ENCODE peak calls at places on chromosomes 13 and 19, in eight cellular contexts. C, X, S, H, N, G, P and R are unnamed samples.

GRCh38 chr19:33292595-33293254 is 9.6 kb downstream of the CEBPA start:
- DNase-seq in H (no peak), P (peak; percentile 93), N (no peak), G (no peak), S (no peak), X (no peak), C (no peak), R (no peak)

GRCh38 chr13:32629313-32629712 is 43.1 kb downstream of the PDS5B start:
- DNase-seq in H (no peak), N (no peak), X (no peak), C (no peak), S (no peak), G (no peak), P (no peak), R (no peak)

GRCh38 chr19:39858541-39858940 is 12.4 kb upstream of the FBL start:
- DNase-seq in H (no peak), P (no peak), C (peak; percentile 55), G (peak; percentile 35), S (no peak), N (no peak), X (no peak), R (peak; percentile 80)

GRCh38 chr19:15995536-15995935 is 46.7 kb downstream of the OR10H4 start:
- DNase-seq in X (no peak), N (no peak), C (no peak), G (no peak), P (no peak), H (no peak), S (no peak), R (no peak)

GRCh38 chr13:58960909-58961308 is 1202.8 kb downstream of the DIAPH3 start:
- DNase-seq in X (no peak), P (no peak), N (no peak), C (no peak), G (peak; percentile 9), H (no peak), S (peak; percentile 1), R (no peak)

GRCh38 chr13:47017476-47017875 is 120.6 kb upstream of the HTR2A start:
- DNase-seq in X (no peak), C (no peak), P (no peak), H (no peak), S (no peak), N (no peak), G (no peak), R (no peak)

GRCh38 chr13:113437408-113438010 is 15.8 kb downstream of the ADPRHL1 start:
- DNase-seq in N (no peak), G (peak; percentile 76), S (no peak), C (no peak), H (no peak), P (no peak), X (no peak), R (no peak)

GRCh38 chr13:75705395-75705794 is 69.3 kb downstream of the LMO7 start:
- DNase-seq in C (no peak), N (no peak), P (no peak), X (peak; percentile 50), G (no peak), S (no peak), H (no peak), R (no peak)

GRCh38 chr19:49749055-49749716 is 13.9 kb downstream of the TSKS start:
- DNase-seq in N (no peak), G (no peak), C (no peak), H (no peak), P (no peak), X (peak; percentile 43), S (no peak), R (no peak)

GRCh38 chr13:60425332-60425731 is 28.3 kb downstream of the TDRD3 start:
- DNase-seq in C (no peak), S (no peak), N (no peak), P (no peak), X (no peak), H (no peak), G (no peak), R (no peak)

GRCh38 chr19:29119582-29119981 is 93.4 kb downstream of the UQCRFS1 start:
- DNase-seq in N (no peak), G (no peak), H (peak; percentile 48), P (no peak), S (no peak), X (no peak), C (no peak), R (no peak)

GRCh38 chr13:41971848-41972247 is 10.9 kb upstream of the VWA8 start:
- DNase-seq in C (no peak), N (no peak), H (no peak), S (no peak), G (no peak), X (no peak), P (no peak), R (no peak)

GRCh38 chr13:105925496-105925895 is 610.0 kb downstream of the EFNB2 start:
- DNase-seq in X (no peak), S (no peak), G (no peak), P (no peak), H (no peak), C (no peak), N (no peak), R (no peak)

GRCh38 chr13:29170451-29171082 is 350.4 kb downstream of the MTUS2 start:
- DNase-seq in G (no peak), C (no peak), P (no peak), N (no peak), X (no peak), H (no peak), S (no peak), R (no peak)

GRCh38 chr13:107211073-107211472 is 643.1 kb upstream of the ARGLU1 start:
- DNase-seq in G (peak; percentile 78), C (peak; percentile 65), N (peak; percentile 68), X (peak; percentile 25), H (peak; percentile 85), S (peak; percentile 66), P (peak; percentile 91), R (peak; percentile 74)

GRCh38 chr19:15461694-15462093 is 2.6 kb downstream of the RASAL3 start:
- DNase-seq in C (no peak), N (no peak), S (no peak), X (no peak), P (no peak), H (no peak), G (no peak), R (no peak)

GRCh38 chr13:99434258-99434788 is 66.9 kb upstream of the TM9SF2 start:
- DNase-seq in C (no peak), X (no peak), N (no peak), G (peak; percentile 17), S (no peak), H (no peak), P (no peak), R (no peak)

GRCh38 chr13:99433543-99434075 is 67.7 kb upstream of the TM9SF2 start:
- DNase-seq in P (no peak), X (no peak), S (no peak), N (no peak), H (no peak), G (no peak), C (no peak), R (no peak)

GRCh38 chr13:99429670-99430069 is 71.6 kb upstream of the TM9SF2 start:
- DNase-seq in P (peak; percentile 54), N (no peak), S (no peak), H (no peak), X (no peak), C (no peak), G (no peak), R (no peak)

GRCh38 chr13:99432637-99433542 is 68.4 kb upstream of the TM9SF2 start:
- DNase-seq in S (peak; percentile 17), N (peak; percentile 65), G (peak; percentile 84), H (peak; percentile 85), C (peak; percentile 28), P (peak; percentile 97), X (peak; percentile 60), R (peak; percentile 87)

GRCh38 chr13:99431927-99432636 is 69.2 kb upstream of the TM9SF2 start:
- DNase-seq in S (no peak), P (no peak), C (no peak), N (no peak), X (no peak), G (no peak), H (no peak), R (no peak)
- TF ChIP-seq POLR2A in S (no peak), P (no peak), C (no peak), N (no peak), X (no peak), G (no peak), H (no peak), R (no peak)

GRCh38 chr19:45250832-45251451 is at the start of gene MARK4:
- DNase-seq in X (peak; percentile 57), H (no peak), G (no peak), S (peak; percentile 73), N (peak; percentile 63), P (peak; percentile 88), C (peak; percentile 44), R (peak; percentile 72)
- TF ChIP-seq POLR2A in X (peak; percentile 54), H (no peak), G (no peak), S (no peak), N (no peak), P (no peak), C (peak; percentile 27), R (no peak)

DNA sequence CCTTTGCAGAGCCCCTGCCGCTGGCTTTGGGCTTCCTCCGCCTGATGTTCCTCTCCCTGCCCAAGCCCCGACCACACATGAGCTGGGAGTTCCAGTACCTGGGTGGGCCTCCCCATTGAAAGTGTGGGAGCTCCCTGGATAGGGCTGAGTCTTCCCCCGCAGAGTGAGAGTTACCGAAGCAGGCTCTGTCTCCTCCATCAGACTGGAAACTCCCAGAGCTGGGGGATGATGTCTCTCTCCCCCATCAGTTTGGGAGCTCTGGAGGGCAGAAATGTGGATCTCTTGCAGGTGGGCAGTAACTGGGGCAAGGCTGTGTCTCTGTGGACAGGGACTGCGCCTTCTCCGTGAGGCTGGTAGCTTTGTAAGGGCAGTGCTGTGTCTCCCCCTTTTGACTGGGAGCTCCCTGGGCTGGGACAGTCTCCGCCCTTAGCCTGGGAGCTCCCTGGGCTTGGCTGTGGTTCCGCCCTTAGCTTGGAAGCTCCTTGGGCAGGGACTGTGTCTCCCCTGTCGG is 767 bp downstream of the DCAF15 start:
- DNase-seq in X (peak; percentile 35), P (peak; percentile 90), G (no peak), H (no peak), C (no peak), S (peak; percentile 65), N (no peak), R (peak; percentile 66)
- TF ChIP-seq POLR2A in X (no peak), P (no peak), G (no peak), H (no peak), C (no peak), S (peak; percentile 61), N (no peak), R (no peak)

DNA sequence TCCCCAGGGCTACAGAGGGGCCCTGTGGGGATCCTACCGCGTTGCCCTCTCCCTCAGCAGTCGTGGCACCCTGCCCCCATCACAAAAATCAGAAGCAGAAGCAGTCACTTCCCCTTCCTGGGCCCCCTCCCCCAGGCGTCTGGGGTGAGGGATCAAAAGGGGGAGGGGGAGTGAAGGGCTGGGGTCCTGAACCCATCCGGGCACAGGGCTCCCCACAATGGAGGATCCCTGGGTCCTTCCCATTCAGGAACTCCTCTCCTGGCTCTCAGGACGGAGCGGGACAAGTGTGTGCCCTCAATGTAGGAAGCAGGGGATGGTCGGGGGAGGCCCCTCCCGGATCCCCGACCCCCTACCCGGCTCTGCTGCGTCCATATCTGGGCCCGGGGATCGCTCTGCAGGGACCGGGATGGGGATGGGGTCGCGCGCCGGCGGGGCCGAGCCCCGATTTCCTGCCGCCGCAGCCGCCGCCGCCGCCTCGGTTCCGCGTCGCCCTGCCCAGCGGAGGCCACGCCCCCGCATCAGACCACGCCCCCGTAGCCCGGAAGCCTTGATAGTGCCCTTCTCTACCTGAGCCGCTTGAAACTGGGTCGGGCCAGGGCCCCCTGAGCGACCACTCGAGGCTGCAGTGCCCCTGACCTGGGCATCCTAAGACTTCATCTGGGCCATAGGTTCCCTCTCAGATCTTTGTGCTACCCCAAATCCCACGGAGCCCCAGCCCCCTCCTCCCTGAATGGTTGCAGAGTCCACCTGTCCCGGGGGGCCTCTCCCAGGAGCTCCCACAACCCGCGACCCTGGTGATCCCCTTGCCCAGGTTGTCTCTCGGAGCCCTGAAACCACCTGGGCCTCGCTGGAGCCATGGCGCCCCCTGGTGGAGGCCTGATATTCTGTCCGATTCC is at the start of gene GMIP:
- DNase-seq in P (peak; percentile 95), X (peak; percentile 55), G (peak; percentile 45), S (peak; percentile 86), C (peak; percentile 68), N (peak; percentile 78), H (no peak), R (peak; percentile 84)
- TF ChIP-seq POLR2A in P (no peak), X (peak; percentile 47), G (no peak), S (peak; percentile 4), C (peak; percentile 33), N (no peak), H (no peak), R (no peak)